ENCODE peak calls at places on chromosomes 11 and 22, in four cellular contexts. W is A549, R is upper lobe of left lung, Y is stomach. K is an unnamed sample.

GRCh38 chr11:13891911-13892310 is 70.6 kb upstream of the SPON1 start:
- DNase-seq in R (no peak), W (no peak), Y (no peak), K (no peak)

GRCh38 chr11:112364962-112365481 is 104.4 kb upstream of the PLET1 start:
- DNase-seq in Y (no peak), R (no peak), W (no peak), K (no peak)

GRCh38 chr22:22925146-22925794 is 37.7 kb downstream of the IGLL5 start:
- DNase-seq in Y (no peak), W (no peak), R (no peak), K (no peak)

GRCh38 chr11:74494916-74495315 is 1.4 kb upstream of the LIPT2 start:
- DNase-seq in Y (no peak), W (no peak), R (no peak), K (no peak)

GRCh38 chr22:38862375-38863329 is 9.4 kb downstream of the CBX6 start:
- DNase-seq in R (peak), W (no peak), Y (no peak), K (no peak)

GRCh38 chr22:46116491-46116958 is 33.8 kb upstream of the PPARA start:
- DNase-seq in Y (peak), W (peak), R (peak), K (peak)

GRCh38 chr11:13221722-13222121 is 55.9 kb upstream of the BMAL1 start:
- DNase-seq in W (no peak), Y (no peak), R (no peak), K (no peak)

GRCh38 chr22:49239264-49240015 is 588.2 kb downstream of the BRD1 start:
- DNase-seq in W (no peak), R (no peak), Y (no peak), K (peak)

GRCh38 chr11:35148163-35148562 is 9.2 kb downstream of the CD44 start:
- DNase-seq in R (no peak), Y (no peak), W (no peak), K (no peak)

GRCh38 chr11:117313103-117313502 is 3.0 kb downstream of the BACE1 start:
- DNase-seq in W (no peak), Y (no peak), R (no peak), K (no peak)

GRCh38 chr11:43315966-43316365 is 4.2 kb downstream of the API5 start:
- DNase-seq in Y (no peak), R (no peak), W (no peak), K (no peak)

GRCh38 chr11:31809857-31810778 is 1.0 kb downstream of the PAX6 start:
- DNase-seq in R (peak), W (peak), Y (no peak), K (no peak)

GRCh38 chr11:69867076-69868002 is 48.1 kb upstream of the FGF3 start:
- DNase-seq in R (peak), Y (no peak), W (no peak), K (peak)

GRCh38 chr11:27392278-27392677 is 29.3 kb upstream of the CCDC34 start:
- DNase-seq in Y (no peak), R (no peak), W (no peak), K (no peak)

GRCh38 chr11:50098186-50098725 is 65.6 kb downstream of the OR4C45 start:
- DNase-seq in R (no peak), Y (no peak), W (no peak), K (no peak)

GRCh38 chr22:38315801-38316339 is 1.4 kb downstream of the CSNK1E start:
- DNase-seq in W (no peak), R (no peak), Y (no peak), K (no peak)

GRCh38 chr11:36500315-36500721 is 9.8 kb downstream of the TRAF6 start:
- DNase-seq in R (no peak), W (peak), Y (no peak), K (no peak)

GRCh38 chr11:10857604-10858504 is at the start of gene ZBED5:
- DNase-seq in Y (peak), R (peak), W (peak), K (peak)
- TF ChIP-seq POLR2A in Y (peak), R (peak), W (peak), K (peak)

GRCh38 chr11:11157201-11157600 is 195.8 kb downstream of the CSNK2A3 start:
- DNase-seq in R (no peak), Y (no peak), W (peak), K (no peak)

GRCh38 chr11:11152877-11153276 is 200.2 kb downstream of the CSNK2A3 start:
- DNase-seq in W (no peak), Y (no peak), R (no peak), K (no peak)

GRCh38 chr11:11155962-11156815 is 196.9 kb downstream of the CSNK2A3 start:
- DNase-seq in W (peak), Y (no peak), R (peak), K (no peak)
- TF ChIP-seq CTCF in W (no peak), Y (peak), R (peak), K (no peak)

DNA sequence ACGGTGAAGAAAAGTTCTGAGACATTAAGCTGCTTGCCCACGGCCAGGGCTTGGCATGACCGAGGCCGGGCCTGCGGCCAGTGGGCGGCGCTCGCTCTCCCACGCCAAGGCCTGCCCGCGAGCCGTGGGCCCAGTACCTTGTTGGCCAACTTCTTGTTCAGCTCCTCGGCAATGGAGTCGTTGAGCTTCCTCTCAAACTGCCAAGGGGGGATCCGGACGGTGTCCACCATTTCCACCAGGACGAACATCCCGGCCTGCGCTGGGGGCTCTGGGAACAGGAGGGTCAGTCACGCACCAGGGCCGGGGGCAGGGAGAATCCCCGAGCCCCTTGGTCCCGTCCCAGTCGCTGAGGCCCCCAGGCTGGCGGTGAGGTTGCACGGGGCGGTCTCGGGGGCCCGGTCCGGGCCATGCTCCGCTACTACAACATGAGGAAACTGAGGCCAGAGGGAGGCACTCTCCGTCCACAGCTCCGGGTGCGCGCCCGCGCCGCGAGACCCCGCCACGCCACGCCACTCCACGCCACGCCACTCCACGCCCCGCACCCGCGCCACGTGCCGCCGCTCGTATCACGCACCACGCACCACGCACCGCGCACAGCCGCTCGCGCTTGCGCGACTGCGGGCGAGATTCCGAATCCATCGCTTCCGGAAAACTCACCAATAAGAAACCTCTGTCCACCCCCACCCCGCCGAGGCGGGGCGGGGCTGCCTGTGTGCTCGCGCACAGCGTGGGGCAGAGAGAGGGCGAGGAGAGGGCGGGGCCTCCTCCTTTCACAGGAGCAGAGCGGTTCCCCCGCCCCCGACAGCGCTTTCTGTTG is at the start of gene POLR3H:
- DNase-seq in R (peak), Y (peak), W (peak), K (peak)
- TF ChIP-seq EP300 in R (no peak), Y (no peak), W (no peak), K (no peak)

GRCh38 chr11:33383075-33383919 is 126.1 kb downstream of the HIPK3 start:
- DNase-seq in Y (no peak), W (no peak), R (no peak), K (no peak)
- TF ChIP-seq POLR2A in Y (no peak), W (no peak), R (no peak), K (no peak)

DNA sequence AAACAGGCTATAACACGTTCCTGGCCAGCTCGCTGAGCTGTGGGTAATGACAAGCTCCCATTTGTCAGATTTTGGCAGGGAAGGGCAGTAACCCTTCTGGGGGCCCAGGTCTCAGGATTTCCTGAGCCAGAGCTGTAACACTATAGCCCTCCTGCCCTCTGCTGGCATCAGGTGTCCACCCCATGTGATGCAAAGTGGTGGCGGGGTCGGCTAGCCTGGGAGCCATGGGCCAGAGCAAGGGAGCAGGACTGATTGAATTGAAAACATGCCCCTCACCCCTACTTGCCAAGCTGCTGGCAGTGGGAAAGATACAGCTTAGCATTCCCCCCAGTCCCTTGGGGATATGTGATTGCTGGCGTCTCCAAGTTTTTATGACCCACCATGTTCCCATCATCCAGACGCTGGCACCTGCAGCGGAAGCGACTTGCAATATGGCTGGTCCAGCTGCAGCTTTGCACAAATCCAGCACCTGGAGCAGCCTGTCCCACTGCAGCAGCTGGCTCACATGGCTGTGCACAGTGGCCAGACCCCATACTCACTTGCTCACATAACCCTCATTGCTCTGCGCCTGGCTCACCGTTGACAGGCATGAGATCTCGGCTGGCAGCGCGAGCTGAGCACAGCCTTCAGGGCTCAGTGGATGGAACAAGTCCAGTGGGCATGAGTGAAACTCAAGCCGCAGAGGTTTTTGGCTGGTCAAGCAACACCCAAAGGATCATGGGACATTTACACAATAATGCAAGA is 1147.8 kb downstream of the JRKL start:
- DNase-seq in Y (no peak), R (peak), W (no peak), K (no peak)
- TF ChIP-seq CTCF in Y (no peak), R (no peak), W (no peak), K (no peak)

DNA sequence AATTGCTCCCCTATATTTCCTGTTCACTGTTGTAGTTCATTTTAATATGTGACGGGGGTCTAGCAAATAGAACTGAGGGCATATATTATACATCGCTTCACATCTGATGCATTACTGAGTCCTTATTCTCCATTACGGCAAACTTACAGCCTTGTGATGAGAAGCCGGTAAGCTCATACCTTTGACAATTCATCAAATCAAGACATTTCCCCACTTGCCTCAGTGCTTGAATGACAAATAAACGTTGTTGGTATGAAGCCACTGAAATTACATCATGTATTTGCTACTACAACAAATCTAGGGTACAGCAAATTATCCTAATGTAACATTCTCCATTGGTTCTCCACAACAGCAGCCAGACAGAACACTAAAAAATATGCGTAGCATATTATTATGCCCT is 1999.8 kb downstream of the LRRC4C start:
- DNase-seq in W (no peak), Y (no peak), R (no peak), K (no peak)
- TF ChIP-seq EP300 in W (no peak), Y (no peak), R (no peak), K (no peak)